ENCODE peak calls at places on chromosomes 1 and 21, in five cellular contexts. B is tibial artery, Y is heart right ventricle, C is mesothelial cell of epicardium, P is endodermal cell. L is an unnamed sample.

GRCh38 chr1:42035205-42035829 is 116.6 kb upstream of the HIVEP3 start:
- DNase-seq in B (peak), P (peak), C (peak), Y (peak), L (peak)

GRCh38 chr1:236854602-236854978 is 59.5 kb downstream of the MTR start:
- DNase-seq in C (no peak), B (no peak), Y (no peak), P (no peak), L (no peak)

GRCh38 chr1:159188375-159188788 is 16.3 kb upstream of the ACKR1 start:
- DNase-seq in Y (peak), C (peak), B (peak), P (peak), L (peak)

GRCh38 chr1:184387069-184387870 is 441 bp downstream of the C1orf21 start:
- DNase-seq in P (peak), Y (peak), B (peak), C (peak), L (peak)

GRCh38 chr21:42159560-42160110 is 59.3 kb upstream of the ABCG1 start:
- DNase-seq in C (peak), Y (no peak), P (peak), B (peak), L (no peak)

GRCh38 chr1:244318078-244318477 is 133.6 kb downstream of the ADSS2 start:
- DNase-seq in C (no peak), Y (no peak), P (no peak), B (no peak), L (no peak)

GRCh38 chr21:35932232-35932911 is 128.0 kb downstream of the SETD4 start:
- DNase-seq in B (peak), P (no peak), C (no peak), Y (peak), L (no peak)

GRCh38 chr1:217527151-217527550 is 103.7 kb downstream of the GPATCH2 start:
- DNase-seq in C (no peak), P (no peak), Y (no peak), B (no peak), L (no peak)

GRCh38 chr1:175480343-175480827 is 263.0 kb downstream of the TNR start:
- DNase-seq in P (no peak), Y (no peak), B (no peak), C (no peak), L (no peak)

GRCh38 chr1:177385760-177386698 is 215.3 kb downstream of the BRINP2 start:
- DNase-seq in P (no peak), Y (no peak), B (no peak), C (no peak), L (no peak)

GRCh38 chr1:46370214-46370633 is 23.9 kb upstream of the FAAH start:
- DNase-seq in P (no peak), Y (no peak), B (no peak), C (no peak), L (no peak)

GRCh38 chr1:18927654-18928272 is 25.4 kb upstream of the ALDH4A1 start:
- DNase-seq in B (no peak), P (no peak), Y (no peak), C (no peak), L (no peak)

GRCh38 chr1:207565546-207566468 is 69.8 kb downstream of the CR1 start:
- DNase-seq in P (peak), Y (no peak), B (no peak), C (no peak), L (peak)

GRCh38 chr1:228438266-228438665 is 21.6 kb upstream of the TRIM17 start:
- DNase-seq in C (no peak), P (no peak), B (no peak), Y (no peak), L (no peak)

GRCh38 chr1:43269627-43270375 is at the start of gene TMEM125:
- DNase-seq in Y (no peak), B (peak), C (no peak), P (no peak), L (no peak)

GRCh38 chr1:17347769-17348592 is 24.0 kb upstream of the PADI6 start:
- DNase-seq in Y (no peak), B (no peak), P (no peak), C (no peak), L (no peak)

GRCh38 chr1:197928849-197929336 is 11.7 kb downstream of the LHX9 start:
- DNase-seq in B (no peak), Y (no peak), P (peak), C (no peak), L (no peak)

GRCh38 chr1:171457412-171457811 is 27.9 kb upstream of the PRRC2C start:
- DNase-seq in Y (no peak), B (no peak), C (no peak), P (no peak), L (no peak)

GRCh38 chr1:9320520-9321479 is 28.1 kb downstream of the SPSB1 start:
- DNase-seq in P (no peak), C (no peak), B (no peak), Y (no peak), L (no peak)

GRCh38 chr1:30325085-30325935 is 398.1 kb downstream of the MATN1 start:
- DNase-seq in B (peak), Y (no peak), C (no peak), P (peak), L (no peak)

GRCh38 chr1:59236949-59237545 is 59.8 kb upstream of the FGGY start:
- DNase-seq in P (no peak), C (no peak), B (no peak), Y (no peak), L (no peak)

GRCh38 chr1:65691152-65691900 is 101.4 kb upstream of the PDE4B start:
- DNase-seq in B (no peak), C (no peak), Y (peak), P (no peak), L (peak)

GRCh38 chr1:218573871-218574270 is 228.7 kb downstream of the TGFB2 start:
- DNase-seq in P (no peak), C (no peak), B (no peak), Y (no peak), L (no peak)

GRCh38 chr1:5373281-5373680 is 618.9 kb downstream of the NPHP4 start:
- DNase-seq in Y (no peak), P (peak), B (no peak), C (no peak), L (no peak)

GRCh38 chr1:36576118-36576517 is 93.4 kb upstream of the CSF3R start:
- DNase-seq in Y (peak), B (no peak), C (peak), P (peak), L (no peak)

GRCh38 chr1:241330619-241331327 is 26.2 kb downstream of the RGS7 start:
- DNase-seq in P (no peak), Y (no peak), B (no peak), C (no peak), L (no peak)

GRCh38 chr1:61301824-61302652 is 219.7 kb downstream of the NFIA start:
- DNase-seq in P (no peak), C (no peak), Y (no peak), B (no peak), L (no peak)

GRCh38 chr1:110948038-110948810 is 15.5 kb downstream of the LRIF1 start:
- DNase-seq in C (no peak), B (no peak), Y (no peak), P (no peak), L (no peak)

GRCh38 chr1:4267381-4268261 is 367.5 kb upstream of the C1orf174 start:
- DNase-seq in Y (no peak), C (no peak), P (no peak), B (no peak), L (no peak)

GRCh38 chr1:177305040-177306018 is 134.6 kb downstream of the BRINP2 start:
- DNase-seq in Y (no peak), P (peak), B (no peak), C (no peak), L (no peak)

GRCh38 chr1:234725177-234726132 is 115.5 kb upstream of the IRF2BP2 start:
- DNase-seq in C (no peak), B (no peak), P (no peak), Y (peak), L (peak)

DNA sequence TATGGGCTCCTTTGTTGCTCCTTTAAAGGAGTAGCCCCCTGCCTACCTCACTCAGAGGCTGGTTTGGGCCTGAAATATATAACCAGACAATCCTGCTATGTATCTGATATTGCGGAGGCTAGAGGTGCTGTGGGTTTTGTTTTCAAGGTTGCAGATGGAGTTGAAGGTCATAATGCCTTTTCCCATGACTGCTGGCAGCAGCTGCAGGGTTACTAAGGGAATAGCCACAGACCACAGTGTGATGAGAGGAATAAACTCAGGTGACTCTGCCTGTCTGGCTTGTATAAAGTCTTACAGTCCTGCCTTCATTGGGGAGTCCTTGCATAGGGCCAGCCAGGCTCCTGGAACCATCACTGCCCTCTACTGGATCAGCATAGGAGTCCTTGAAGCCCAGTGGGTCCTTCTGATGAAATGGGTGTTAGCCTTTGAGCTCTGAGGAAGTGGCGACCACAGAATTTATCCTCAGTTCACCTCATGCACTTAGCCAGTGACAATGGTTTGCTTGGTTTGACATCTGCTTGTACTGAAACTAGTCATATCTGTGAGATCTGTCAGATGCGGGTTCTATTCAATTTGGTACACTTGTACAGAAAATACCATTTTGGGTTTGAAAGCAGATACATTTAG is 174.4 kb upstream of the HMCN1 start:
- DNase-seq in Y (no peak), B (no peak), C (no peak), P (peak), L (no peak)
- TF ChIP-seq CTCF in Y (peak), B (no peak), C (no peak), P (peak), L (peak)

DNA sequence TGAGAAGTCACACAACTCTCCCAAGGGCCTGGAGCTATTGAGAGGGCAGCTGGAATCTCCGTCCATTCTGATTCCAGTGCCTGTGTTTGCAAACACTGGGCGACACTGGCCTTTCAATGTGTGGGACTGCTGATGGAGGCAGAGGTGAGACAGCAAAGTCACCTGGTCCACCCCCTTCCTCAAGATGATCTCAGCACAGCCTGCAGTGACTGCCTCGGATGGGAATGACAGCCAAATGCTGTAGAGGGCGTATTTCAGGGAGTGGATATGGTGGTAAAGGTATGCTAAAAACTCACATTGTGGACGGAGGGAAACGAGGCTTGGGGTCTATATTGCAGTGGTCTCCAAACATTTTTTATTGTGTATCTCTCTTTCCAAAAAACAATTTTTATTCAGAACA is 15.5 kb upstream of the PGBD5 start:
- DNase-seq in Y (no peak), P (peak), B (no peak), C (no peak), L (no peak)
- TF ChIP-seq CTCF in Y (no peak), P (peak), B (no peak), C (no peak), L (no peak)

DNA sequence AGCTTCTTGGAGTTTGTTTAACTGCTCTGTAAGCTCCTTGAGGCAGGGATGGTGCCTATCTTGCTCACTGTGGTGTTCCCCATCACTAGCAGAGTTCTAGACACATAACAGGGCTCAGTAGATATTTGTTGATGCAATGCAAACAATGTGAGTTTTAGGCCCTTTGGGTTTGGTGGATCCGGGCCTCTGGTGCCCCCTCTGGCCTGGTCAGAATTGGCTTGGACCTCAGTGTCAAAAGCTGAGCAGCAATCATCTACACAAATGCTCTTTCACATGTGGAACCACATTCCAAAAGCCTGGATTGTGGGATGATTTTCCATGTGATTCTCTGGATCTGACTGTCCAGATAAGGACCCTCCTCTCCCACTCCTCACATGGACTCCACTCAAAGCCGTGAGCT is 53.4 kb upstream of the BCAR3 start:
- DNase-seq in B (no peak), Y (no peak), C (no peak), P (peak), L (no peak)
- TF ChIP-seq CTCF in B (no peak), Y (peak), C (no peak), P (peak), L (no peak)

DNA sequence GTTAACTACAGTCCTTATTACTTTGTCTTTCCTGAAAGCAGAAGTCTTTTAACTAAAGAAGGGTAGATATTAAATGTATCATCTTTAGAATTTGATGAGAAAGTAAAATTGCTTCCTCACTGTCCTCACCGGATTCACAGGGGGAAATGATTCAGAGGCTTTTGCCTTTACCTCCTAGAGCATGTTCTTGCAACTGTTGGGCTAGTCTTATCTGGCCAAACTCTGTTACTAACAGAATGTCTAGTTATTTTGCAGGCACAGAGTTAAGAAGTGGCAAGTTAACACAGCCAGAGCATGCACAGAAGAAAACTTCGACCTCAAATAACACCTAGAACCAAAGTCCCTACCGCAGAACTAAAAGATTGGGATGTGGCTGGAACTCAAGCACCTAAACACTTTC is 107.3 kb upstream of the VAV3 start:
- DNase-seq in B (no peak), P (no peak), Y (no peak), C (no peak), L (no peak)
- TF ChIP-seq CTCF in B (no peak), P (no peak), Y (no peak), C (no peak), L (no peak)

GRCh38 chr1:226687476-226687875 is 51.6 kb downstream of the ITPKB start:
- DNase-seq in Y (no peak), C (no peak), B (no peak), P (no peak), L (no peak)
- TF ChIP-seq CTCF in Y (peak), C (no peak), B (no peak), P (no peak), L (peak)

DNA sequence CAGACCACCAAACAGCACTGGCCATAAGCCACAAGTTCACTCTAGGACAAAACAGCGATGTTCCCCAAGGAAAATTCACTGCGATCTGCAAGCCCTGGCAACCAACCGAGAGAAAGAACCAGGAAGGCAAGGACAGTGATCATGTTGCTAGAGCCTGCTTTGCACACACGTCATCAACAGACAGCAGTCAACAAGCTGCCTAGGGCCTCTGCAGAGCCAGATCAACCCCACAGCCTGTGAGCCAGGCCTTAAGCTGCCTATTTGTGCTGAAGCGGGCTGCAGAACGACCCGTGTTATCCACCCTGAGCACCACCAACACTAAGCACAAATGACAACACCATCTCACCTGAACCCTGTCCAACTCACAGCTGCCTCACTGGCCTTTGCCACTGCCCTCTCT is 6.2 kb upstream of the YRDC start:
- DNase-seq in Y (no peak), B (no peak), C (no peak), P (no peak), L (peak)
- TF ChIP-seq CTCF in Y (no peak), B (no peak), C (no peak), P (no peak), L (no peak)

GRCh38 chr1:168235548-168235885 is 9.7 kb downstream of the SFT2D2 start:
- DNase-seq in B (no peak), P (no peak), Y (no peak), C (no peak), L (no peak)
- TF ChIP-seq CTCF in B (no peak), P (peak), Y (no peak), C (no peak), L (no peak)

DNA sequence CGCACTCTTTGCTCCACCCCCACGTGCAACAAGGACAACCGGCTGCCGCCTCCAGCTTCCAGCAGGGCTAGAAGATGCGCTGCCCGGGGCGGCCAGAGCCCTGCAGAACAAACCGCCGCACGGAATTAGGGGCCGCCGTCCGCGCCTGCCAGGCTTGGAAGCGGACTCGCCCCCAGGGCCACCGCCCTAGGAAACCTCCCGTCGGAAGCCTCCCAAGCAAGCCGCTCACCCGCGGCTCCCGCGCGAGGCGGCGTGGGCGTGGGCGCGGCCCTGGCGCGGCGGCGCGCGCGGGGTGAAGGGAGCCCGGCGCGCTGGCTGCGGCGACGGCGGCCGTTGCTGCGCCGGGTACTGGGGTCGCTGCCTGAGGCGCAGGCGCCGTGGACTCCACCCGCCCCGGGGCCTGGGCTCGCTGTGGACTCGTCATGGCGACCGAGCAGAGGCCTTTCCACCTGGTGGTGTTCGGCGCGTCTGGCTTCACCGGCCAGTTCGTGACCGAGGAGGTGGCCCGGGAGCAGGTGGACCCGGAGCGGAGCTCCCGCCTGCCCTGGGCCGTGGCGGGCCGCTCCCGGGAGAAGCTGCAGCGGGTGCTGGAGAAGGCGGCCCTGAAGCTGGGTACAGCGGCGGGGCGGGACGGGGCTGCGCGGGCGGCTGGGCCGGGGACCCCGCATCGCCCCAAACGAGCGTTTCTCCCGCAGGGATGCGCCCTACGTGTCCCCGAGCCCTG is at the start of gene SCCPDH:
- DNase-seq in C (peak), P (peak), B (peak), Y (peak), L (peak)
- TF ChIP-seq CTCF in C (no peak), P (peak), B (no peak), Y (no peak), L (no peak)

GRCh38 chr1:109261578-109261977 is 12.2 kb downstream of the CELSR2 start:
- DNase-seq in P (no peak), B (no peak), Y (no peak), C (no peak), L (no peak)
- TF ChIP-seq CTCF in P (no peak), B (no peak), Y (no peak), C (no peak), L (no peak)